ENCODE peak calls at places on chromosomes 6 and 20, in five cellular contexts. D is T-helper 2 cell, M is HFFc6, Z is iris pigment epithelial cell, G is endothelial cell. V is an unnamed sample.

GRCh38 chr6:139605350-139605749 is 230.9 kb upstream of the CITED2 start:
- DNase-seq in M (peak; percentile 92), G (no peak), D (no peak), Z (peak; percentile 99), V (peak; percentile 18)

GRCh38 chr20:64115171-64115911 is 8.0 kb upstream of the NPBWR2 start:
- DNase-seq in M (no peak), Z (no peak), G (no peak), D (no peak), V (no peak)

GRCh38 chr6:34235605-34236422 is 859 bp upstream of the HMGA1 start:
- DNase-seq in Z (peak; percentile 83), M (peak; percentile 89), D (peak; percentile 59), G (no peak), V (peak; percentile 93)

GRCh38 chr6:144234399-144234798 is 50.7 kb upstream of the UTRN start:
- DNase-seq in Z (no peak), D (no peak), G (no peak), M (no peak), V (no peak)

GRCh38 chr20:46652699-46653098 is 1.4 kb upstream of the SLC13A3 start:
- DNase-seq in Z (peak; percentile 38), D (no peak), M (peak; percentile 2), G (no peak), V (no peak)

GRCh38 chr20:32505723-32506473 is 79.2 kb downstream of the NOL4L start:
- DNase-seq in D (no peak), M (no peak), G (no peak), Z (no peak), V (no peak)

GRCh38 chr6:103236923-103237322 is 1622.8 kb downstream of the HACE1 start:
- DNase-seq in D (no peak), M (no peak), G (no peak), Z (peak; percentile 0), V (no peak)

GRCh38 chr6:119313937-119314893 is 35.3 kb downstream of the MAN1A1 start:
- DNase-seq in G (no peak), Z (no peak), M (no peak), D (no peak), V (no peak)

GRCh38 chr6:107115695-107116327 is 496 bp upstream of the BEND3 start:
- DNase-seq in M (peak; percentile 10), G (peak; percentile 73), Z (peak; percentile 31), D (no peak), V (peak; percentile 55)

GRCh38 chr6:7381092-7381491 is 8.4 kb downstream of the CAGE1 start:
- DNase-seq in Z (no peak), M (no peak), D (no peak), G (no peak), V (no peak)

GRCh38 chr20:44649976-44650375 is 1.5 kb downstream of the ADA start:
- DNase-seq in D (no peak), M (no peak), Z (no peak), G (no peak), V (no peak)